ENCODE peak calls at places on chromosomes 1 and 21, in four cellular contexts. I is GM12878, O is K562, F is upper lobe of left lung. T is an unnamed sample.

GRCh38 chr1:189657131-189657530 is 820.5 kb downstream of the BRINP3 start:
- ATAC-seq in F (no peak), O (no peak), I (no peak), T (no peak)

GRCh38 chr1:24498589-24498988 is 4.0 kb upstream of the RCAN3 start:
- ATAC-seq in O (no peak), I (no peak), F (no peak), T (no peak)

GRCh38 chr21:17231771-17232170 is 281.1 kb upstream of the CXADR start:
- ATAC-seq in O (no peak), I (no peak), F (no peak), T (peak)

GRCh38 chr21:36149788-36150187 is 6.8 kb upstream of the DOP1B start:
- ATAC-seq in O (no peak), F (peak), I (no peak), T (no peak)

GRCh38 chr1:209607102-209607794 is 23.7 kb downstream of the CAMK1G start:
- ATAC-seq in F (no peak), O (no peak), I (peak), T (no peak)

GRCh38 chr1:156422602-156423091 is 53.6 kb downstream of the RHBG start:
- ATAC-seq in I (no peak), O (peak), F (peak), T (no peak)

GRCh38 chr1:230909974-230910754 is 41.8 kb upstream of the C1orf198 start:
- ATAC-seq in O (no peak), I (no peak), F (peak), T (peak)

GRCh38 chr1:89257036-89257435 is 15.6 kb downstream of the GBP5 start:
- ATAC-seq in O (no peak), I (peak), F (no peak), T (no peak)

GRCh38 chr1:228350831-228351781 is 55.5 kb downstream of the TRIM11 start:
- ATAC-seq in F (no peak), I (no peak), O (no peak), T (no peak)

GRCh38 chr21:29436650-29437049 is 137.9 kb downstream of the BACH1 start:
- ATAC-seq in I (no peak), F (no peak), O (no peak), T (no peak)

GRCh38 chr1:226121049-226121586 is 58.6 kb downstream of the H3-3A start:
- ATAC-seq in O (no peak), I (no peak), F (no peak), T (no peak)

GRCh38 chr1:39158330-39159086 is 46.0 kb upstream of the MACF1 start:
- ATAC-seq in I (peak), F (peak), O (peak), T (no peak)

GRCh38 chr1:230163719-230164118 is 96.7 kb downstream of the GALNT2 start:
- ATAC-seq in I (no peak), O (no peak), F (no peak), T (no peak)

GRCh38 chr1:56295949-56296929 is 283.1 kb downstream of the PLPP3 start:
- ATAC-seq in I (peak), F (no peak), O (no peak), T (no peak)

GRCh38 chr1:15618685-15619525 is 1.6 kb downstream of the DDI2 start:
- ATAC-seq in I (no peak), F (no peak), O (no peak), T (no peak)

GRCh38 chr21:45523411-45524101 is 18.7 kb downstream of the SLC19A1 start:
- ATAC-seq in O (no peak), I (no peak), F (peak), T (no peak)

GRCh38 chr1:7388488-7389185 is 382.5 kb upstream of the VAMP3 start:
- ATAC-seq in F (peak), O (no peak), I (no peak), T (peak)

GRCh38 chr1:40986929-40987328 is 7.4 kb downstream of the CTPS1 start:
- ATAC-seq in I (no peak), F (peak), O (no peak), T (no peak)

GRCh38 chr1:46220808-46221207 is 17.7 kb downstream of the LURAP1 start:
- ATAC-seq in F (no peak), O (peak), I (no peak), T (no peak)

GRCh38 chr1:212457740-212458338 is 25.1 kb downstream of the NENF start:
- ATAC-seq in O (peak), I (peak), F (no peak), T (no peak)

GRCh38 chr1:78060857-78061563 is 15.2 kb downstream of the GIPC2 start:
- ATAC-seq in O (peak), I (peak), F (no peak), T (no peak)

GRCh38 chr1:36239941-36240637 is 15.8 kb downstream of the THRAP3 start:
- ATAC-seq in I (peak), O (peak), F (peak), T (peak)

GRCh38 chr1:192357904-192358303 is 41.1 kb downstream of the RGS21 start:
- ATAC-seq in O (no peak), F (no peak), I (no peak), T (no peak)

GRCh38 chr1:101167891-101168290 is 68.9 kb upstream of the S1PR1 start:
- ATAC-seq in F (no peak), O (no peak), I (peak), T (no peak)

GRCh38 chr1:14880456-14881316 is 272.9 kb upstream of the TMEM51 start:
- ATAC-seq in F (peak), O (no peak), I (no peak), T (peak)

GRCh38 chr1:94661431-94661830 is 119.9 kb upstream of the F3 start:
- ATAC-seq in I (no peak), F (no peak), O (no peak), T (no peak)

GRCh38 chr1:94688646-94689045 is 131.5 kb upstream of the SLC44A3 start:
- ATAC-seq in I (no peak), O (no peak), F (no peak), T (no peak)

GRCh38 chr1:84386716-84387479 is 11.4 kb upstream of the DNASE2B start:
- ATAC-seq in F (no peak), I (no peak), O (no peak), T (no peak)

GRCh38 chr1:14321413-14321812 is 277.1 kb upstream of the KAZN start:
- ATAC-seq in I (no peak), F (no peak), O (no peak), T (no peak)

GRCh38 chr21:32316363-32317215 is 17.9 kb downstream of the MRAP start:
- ATAC-seq in O (no peak), I (no peak), F (no peak), T (no peak)

DNA sequence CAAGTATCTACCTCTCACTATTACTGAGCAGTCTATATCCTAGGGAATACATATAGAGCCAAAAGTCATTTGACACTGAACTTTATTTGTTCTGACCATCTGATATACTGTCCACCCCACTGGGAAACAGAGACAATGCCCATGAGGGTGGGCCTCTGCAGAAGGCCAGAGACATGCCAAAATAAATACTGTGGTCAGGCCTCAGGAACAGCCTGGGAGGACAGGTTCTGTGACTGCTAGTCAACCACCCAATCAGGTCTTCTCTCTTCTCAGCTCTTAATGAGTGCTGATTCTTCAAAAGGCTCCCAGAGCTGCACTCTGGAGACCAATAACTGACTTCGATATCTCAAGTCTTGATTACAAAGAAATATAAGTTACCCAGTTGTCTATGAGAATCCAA is 5.5 kb upstream of the ANKRD35 start:
- ATAC-seq in F (peak), O (no peak), I (no peak), T (no peak)
- TF ChIP-seq POLR2AphosphoS5 in F (peak), O (no peak), I (no peak), T (no peak)

GRCh38 chr1:199746985-199747384 is 280.5 kb upstream of the NR5A2 start:
- ATAC-seq in O (no peak), F (no peak), I (no peak), T (no peak)

GRCh38 chr1:199747984-199748383 is 279.5 kb upstream of the NR5A2 start:
- ATAC-seq in F (no peak), O (no peak), I (no peak), T (no peak)

GRCh38 chr1:199742547-199742946 is 285.0 kb upstream of the NR5A2 start:
- ATAC-seq in I (no peak), O (no peak), F (no peak), T (no peak)

GRCh38 chr1:199741586-199741985 is 285.9 kb upstream of the NR5A2 start:
- ATAC-seq in I (no peak), F (no peak), O (no peak), T (no peak)

DNA sequence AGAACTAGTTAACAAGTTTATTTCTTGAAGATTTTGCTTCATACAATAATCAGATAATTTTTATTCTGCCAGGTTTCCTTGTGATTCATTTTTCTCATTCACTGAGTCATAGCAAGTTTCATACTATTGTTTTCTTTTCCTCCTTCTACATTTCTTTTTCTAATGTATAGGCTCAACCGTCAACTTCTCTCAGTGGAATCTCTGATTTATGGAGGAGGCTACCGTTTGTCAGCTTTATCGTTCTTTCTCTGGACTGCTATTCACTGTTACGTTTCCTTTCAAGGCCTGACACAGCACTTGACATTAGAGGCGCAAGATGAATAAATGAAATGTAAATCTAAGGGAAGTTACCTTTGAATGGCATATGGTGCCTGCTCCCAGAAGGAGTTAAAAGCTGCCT is 284.3 kb upstream of the NR5A2 start:
- ATAC-seq in I (no peak), F (no peak), O (no peak), T (no peak)
- TF ChIP-seq POLR2A in I (no peak), F (no peak), O (no peak), T (no peak)

GRCh38 chr1:115547661-115548060 is 94.1 kb upstream of the VANGL1 start:
- ATAC-seq in I (no peak), O (no peak), F (no peak), T (no peak)

GRCh38 chr1:115545096-115545720 is 96.6 kb upstream of the VANGL1 start:
- ATAC-seq in I (no peak), O (no peak), F (no peak), T (no peak)

GRCh38 chr1:115544131-115544530 is 97.6 kb upstream of the VANGL1 start:
- ATAC-seq in F (no peak), I (no peak), O (no peak), T (no peak)

GRCh38 chr1:115546846-115547245 is 94.9 kb upstream of the VANGL1 start:
- ATAC-seq in I (no peak), O (no peak), F (no peak), T (no peak)

GRCh38 chr1:115545791-115546733 is 95.7 kb upstream of the VANGL1 start:
- ATAC-seq in F (peak), I (peak), O (peak), T (peak)
- H3K4me3 ChIP-seq in F (no peak), I (no peak), O (no peak), T (no peak)

GRCh38 chr1:231931146-231931545 is 304.6 kb downstream of the DISC1 start:
- ATAC-seq in I (no peak), O (no peak), F (no peak), T (no peak)

GRCh38 chr1:231930257-231930947 is 303.8 kb downstream of the DISC1 start:
- ATAC-seq in O (no peak), I (no peak), F (no peak), T (no peak)

GRCh38 chr1:231927431-231927830 is 300.8 kb downstream of the DISC1 start:
- ATAC-seq in O (no peak), I (no peak), F (no peak), T (no peak)

GRCh38 chr1:231926933-231927332 is 300.3 kb downstream of the DISC1 start:
- ATAC-seq in F (no peak), I (no peak), O (no peak), T (no peak)

GRCh38 chr1:231929311-231929710 is 302.7 kb downstream of the DISC1 start:
- ATAC-seq in O (no peak), I (no peak), F (no peak), T (no peak)
- TF ChIP-seq POLR2AphosphoS5 in O (no peak), I (no peak), F (no peak), T (no peak)

GRCh38 chr1:43969746-43970466 is at the start of gene DPH2:
- ATAC-seq in O (peak), I (peak), F (peak), T (peak)
- TF ChIP-seq POLR2A in O (peak), I (peak), F (no peak), T (no peak)

T was measured in gastroesophageal sphincter.